ENCODE peak calls at places on chromosomes 2 and 18, in eight cellular contexts. A is fibroblast of lung, D is IMR-90, X is H9, I is neuronal stem cell, B is PC-3, M is endothelial cell of umbilical vein, L is mammary epithelial cell. F is an unnamed sample.

GRCh38 chr2:158573739-158574138 is 117.0 kb downstream of the PKP4 start:
- DNase-seq in A (no peak), D (no peak), X (peak; percentile 30), I (no peak), B (peak; percentile 5), M (no peak), L (no peak), F (no peak)

GRCh38 chr2:54599914-54600313 is 123.5 kb upstream of the EML6 start:
- DNase-seq in A (peak; percentile 43), D (no peak), X (no peak), I (no peak), B (peak; percentile 63), M (no peak), L (peak; percentile 95), F (peak; percentile 59)

GRCh38 chr18:51339866-51340265 is 142.4 kb upstream of the MEX3C start:
- DNase-seq in A (peak; percentile 43), D (no peak), X (no peak), I (no peak), B (peak; percentile 52), M (no peak), L (peak; percentile 76), F (no peak)

GRCh38 chr2:59756145-59756544 is 797.3 kb downstream of the BCL11A start:
- DNase-seq in A (no peak), D (no peak), X (no peak), I (no peak), B (no peak), M (no peak), L (no peak), F (no peak)

GRCh38 chr2:80246449-80247025 is 58.0 kb downstream of the LRRTM1 start:
- DNase-seq in A (no peak), D (no peak), X (no peak), I (no peak), B (no peak), M (no peak), L (no peak), F (no peak)

GRCh38 chr2:1731963-1732768 is 12.1 kb downstream of the PXDN start:
- DNase-seq in A (no peak), D (peak; percentile 92), X (peak; percentile 31), I (no peak), B (no peak), M (no peak), L (no peak), F (peak; percentile 86)

GRCh38 chr2:29016500-29016899 is 35.4 kb downstream of the TOGARAM2 start:
- DNase-seq in A (no peak), D (no peak), X (no peak), I (no peak), B (no peak), M (no peak), L (no peak), F (peak; percentile 12)

GRCh38 chr2:28233070-28233718 is 159.5 kb upstream of the FOSL2 start:
- DNase-seq in A (peak; percentile 59), D (peak; percentile 81), X (no peak), I (no peak), B (peak; percentile 44), M (no peak), L (no peak), F (peak; percentile 57)

GRCh38 chr2:8692783-8693768 is 11.2 kb downstream of the ID2 start:
- DNase-seq in A (peak; percentile 11), D (no peak), X (peak; percentile 72), I (peak; percentile 20), B (peak; percentile 58), M (peak; percentile 7), L (peak; percentile 28), F (no peak)

GRCh38 chr2:202376460-202377307 is 557 bp downstream of the BMPR2 start:
- DNase-seq in A (no peak), D (peak; percentile 41), X (no peak), I (no peak), B (peak; percentile 36), M (peak; percentile 59), L (peak; percentile 62), F (peak; percentile 74)

GRCh38 chr2:205865794-205866490 is 183.6 kb downstream of the NRP2 start:
- DNase-seq in A (peak; percentile 37), D (no peak), X (no peak), I (no peak), B (peak; percentile 46), M (peak; percentile 12), L (peak; percentile 17), F (peak; percentile 22)

GRCh38 chr2:127108090-127108523 is 1.2 kb upstream of the BIN1 start:
- DNase-seq in A (no peak), D (no peak), X (peak; percentile 31), I (no peak), B (no peak), M (no peak), L (no peak), F (no peak)

GRCh38 chr18:48674198-48674721 is 135.4 kb downstream of the CTIF start:
- DNase-seq in A (peak; percentile 36), D (peak; percentile 49), X (no peak), I (no peak), B (no peak), M (no peak), L (no peak), F (peak; percentile 74)

GRCh38 chr18:42474577-42474976 is 519.5 kb downstream of the PIK3C3 start:
- DNase-seq in A (no peak), D (no peak), X (no peak), I (no peak), B (no peak), M (no peak), L (no peak), F (no peak)

GRCh38 chr18:54717673-54718435 is 110.4 kb upstream of the RAB27B start:
- DNase-seq in A (peak; percentile 43), D (no peak), X (peak; percentile 71), I (no peak), B (no peak), M (no peak), L (no peak), F (no peak)

GRCh38 chr2:3379339-3379646 is 201 bp upstream of the TRAPPC12 start:
- DNase-seq in A (no peak), D (no peak), X (no peak), I (no peak), B (no peak), M (no peak), L (no peak), F (no peak)

GRCh38 chr2:3377612-3378432 is at the start of gene EIPR1:
- DNase-seq in A (peak; percentile 99), D (peak; percentile 98), X (peak; percentile 99), I (peak; percentile 94), B (peak; percentile 98), M (peak; percentile 99), L (peak; percentile 98), F (peak; percentile 100)

GRCh38 chr2:3377279-3377611 is 373 bp downstream of the EIPR1 start:
- DNase-seq in A (peak; percentile 55), D (peak; percentile 41), X (no peak), I (no peak), B (peak; percentile 46), M (no peak), L (no peak), F (peak; percentile 72)

GRCh38 chr2:3376821-3377220 is 797 bp downstream of the EIPR1 start:
- DNase-seq in A (no peak), D (no peak), X (no peak), I (no peak), B (no peak), M (no peak), L (no peak), F (no peak)

GRCh38 chr2:3379647-3380534 is at the start of gene TRAPPC12:
- DNase-seq in A (peak; percentile 87), D (peak; percentile 80), X (peak; percentile 96), I (peak; percentile 75), B (peak; percentile 89), M (peak; percentile 84), L (peak; percentile 85), F (peak; percentile 96)
- H3K9ac ChIP-seq in A (peak within 1 kb of the TSS; percentile 99), D (peak within 1 kb of the TSS; percentile 94), X (peak within 1 kb of the TSS; percentile 71), I (peak within 1 kb of the TSS; percentile 99), B (peak within 1 kb of the TSS; percentile 97), M (peak within 1 kb of the TSS; percentile 88), L (peak within 1 kb of the TSS; percentile 83), F (peak within 1 kb of the TSS; percentile 98)

DNA sequence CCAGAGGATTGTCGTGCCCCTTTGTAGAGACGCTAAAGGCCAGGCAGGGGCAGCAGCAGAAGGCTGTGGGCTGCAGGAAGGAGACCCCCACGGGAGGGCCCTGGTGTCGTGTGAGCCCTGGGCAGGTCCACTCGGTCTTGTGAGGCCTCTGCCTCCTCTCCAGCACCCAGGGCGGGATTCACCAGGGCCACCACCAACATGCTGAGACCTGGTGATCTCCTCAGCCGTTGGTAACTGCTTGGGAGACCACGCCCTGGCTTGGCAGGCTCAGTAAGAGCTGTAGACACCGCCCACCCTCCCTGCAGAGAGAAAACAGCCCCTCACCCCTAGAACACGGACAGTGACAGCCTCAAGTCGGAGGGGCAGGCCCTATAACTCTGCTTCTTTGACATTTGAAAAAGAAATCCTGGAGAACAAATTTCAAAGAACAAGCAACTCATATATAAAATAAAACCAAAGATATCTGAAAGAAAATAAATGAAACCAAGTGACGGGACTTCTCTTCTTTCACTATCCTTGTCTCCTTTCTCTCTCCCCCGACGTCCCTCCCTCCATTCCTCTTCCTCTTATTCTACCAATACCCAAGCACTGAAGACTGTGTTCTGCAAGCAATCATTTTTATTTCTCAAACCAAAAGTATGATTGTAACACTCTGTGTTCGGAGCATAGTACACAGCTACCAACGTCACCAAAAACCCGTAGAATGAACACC is 21.0 kb downstream of the MBP start:
- DNase-seq in A (no peak), D (no peak), X (no peak), I (no peak), B (no peak), M (no peak), L (peak; percentile 48), F (no peak)
- H3K9ac ChIP-seq in A (no peak overlapping the region), D (no peak overlapping the region), X (no peak overlapping the region), I (no peak overlapping the region), B (no peak overlapping the region), M (no peak overlapping the region), L (no peak overlapping the region), F (no peak overlapping the region)

GRCh38 chr2:96203130-96204028 is 5.2 kb downstream of the STARD7 start:
- DNase-seq in A (no peak), D (no peak), X (no peak), I (no peak), B (no peak), M (peak; percentile 30), L (no peak), F (peak; percentile 51)
- H3K9ac ChIP-seq in A (no peak overlapping the region), D (no peak overlapping the region), X (no peak overlapping the region), I (no peak overlapping the region), B (no peak overlapping the region), M (no peak overlapping the region), L (no peak overlapping the region), F (peak overlapping the region; percentile 78)

GRCh38 chr18:13440277-13441248 is 222.0 kb downstream of the LDLRAD4 start:
- DNase-seq in A (no peak), D (no peak), X (no peak), I (no peak), B (no peak), M (no peak), L (no peak), F (no peak)

GRCh38 chr18:13441731-13442130 is 223.2 kb downstream of the LDLRAD4 start:
- DNase-seq in A (no peak), D (no peak), X (no peak), I (no peak), B (no peak), M (no peak), L (no peak), F (no peak)

GRCh38 chr18:13437801-13438506 is 219.4 kb downstream of the LDLRAD4 start:
- DNase-seq in A (no peak), D (no peak), X (no peak), I (no peak), B (no peak), M (no peak), L (no peak), F (no peak)

GRCh38 chr18:13438507-13439056 is 220.0 kb downstream of the LDLRAD4 start:
- DNase-seq in A (no peak), D (no peak), X (no peak), I (no peak), B (no peak), M (no peak), L (no peak), F (no peak)

GRCh38 chr18:13439475-13439874 is 220.9 kb downstream of the LDLRAD4 start:
- DNase-seq in A (no peak), D (no peak), X (no peak), I (no peak), B (no peak), M (no peak), L (no peak), F (no peak)
- H3K9ac ChIP-seq in A (no peak overlapping the region), D (no peak overlapping the region), X (no peak overlapping the region), I (no peak overlapping the region), B (no peak overlapping the region), M (no peak overlapping the region), L (no peak overlapping the region), F (no peak overlapping the region)